ENCODE peak calls at places on chromosomes 1 and 21, in seven cellular contexts. G, O, H, B, Z, D and S are unnamed samples.

GRCh38 chr1:64074767-64075166 is 128.7 kb upstream of the UBE2U start:
- DNase-seq in G (no peak), O (no peak), H (no peak), B (no peak), Z (no peak), D (no peak), S (no peak)

GRCh38 chr21:33238565-33239255 is 9.0 kb downstream of the IFNAR2 start:
- DNase-seq in G (no peak), O (no peak), H (no peak), B (no peak), Z (no peak), D (no peak), S (no peak)

GRCh38 chr21:45854702-45855247 is 126.8 kb upstream of the COL6A1 start:
- DNase-seq in G (peak), O (no peak), H (no peak), B (no peak), Z (no peak), D (no peak), S (no peak)

GRCh38 chr1:89274431-89274857 is 1.8 kb upstream of the GBP5 start:
- DNase-seq in G (no peak), O (no peak), H (peak), B (peak), Z (no peak), D (peak), S (peak)

GRCh38 chr1:76901158-76901767 is 34.0 kb downstream of the ST6GALNAC5 start:
- DNase-seq in G (peak), O (no peak), H (no peak), B (peak), Z (peak), D (peak), S (no peak)

GRCh38 chr1:180083164-180083563 is 71.5 kb upstream of the QSOX1 start:
- DNase-seq in G (no peak), O (no peak), H (no peak), B (no peak), Z (no peak), D (no peak), S (no peak)

GRCh38 chr1:202105571-202106339 is 17.0 kb upstream of the GPR37L1 start:
- DNase-seq in G (peak), O (peak), H (no peak), B (no peak), Z (no peak), D (peak), S (peak)

GRCh38 chr1:47004004-47004403 is 19.5 kb upstream of the CYP4X1 start:
- DNase-seq in G (no peak), O (no peak), H (no peak), B (no peak), Z (no peak), D (no peak), S (no peak)

GRCh38 chr1:167263784-167264464 is 43.2 kb downstream of the POU2F1 start:
- DNase-seq in G (no peak), O (no peak), H (peak), B (no peak), Z (no peak), D (peak), S (no peak)

GRCh38 chr1:18554597-18554996 is 73.9 kb downstream of the KLHDC7A start:
- DNase-seq in G (no peak), O (no peak), H (no peak), B (no peak), Z (no peak), D (no peak), S (no peak)

GRCh38 chr1:31788825-31789256 is 24.7 kb upstream of the ADGRB2 start:
- DNase-seq in G (no peak), O (no peak), H (no peak), B (peak), Z (peak), D (peak), S (peak)

GRCh38 chr1:116878804-116879477 is 30.8 kb upstream of the PTGFRN start:
- DNase-seq in G (no peak), O (peak), H (no peak), B (no peak), Z (peak), D (peak), S (peak)

GRCh38 chr1:33336580-33336979 is 15.7 kb upstream of the A3GALT2 start:
- DNase-seq in G (no peak), O (no peak), H (no peak), B (no peak), Z (no peak), D (no peak), S (no peak)

GRCh38 chr1:25568834-25569598 is 25.6 kb downstream of the LDLRAP1 start:
- DNase-seq in G (peak), O (peak), H (no peak), B (peak), Z (no peak), D (peak), S (peak)

GRCh38 chr1:25556791-25557476 is 13.5 kb downstream of the LDLRAP1 start:
- DNase-seq in G (no peak), O (no peak), H (peak), B (peak), Z (no peak), D (peak), S (peak)